ENCODE peak calls at places on chromosomes 5 and 9, in five cellular contexts. D, J, F, N and I are unnamed samples.

GRCh38 chr5:123700624-123701023 is 188.6 kb downstream of the CSNK1G3 start:
- DNase-seq in D (no peak), J (no peak), F (peak), N (peak), I (no peak)

GRCh38 chr5:8363133-8363532 is 494.2 kb downstream of the MTRR start:
- DNase-seq in D (no peak), J (no peak), F (no peak), N (peak), I (no peak)

GRCh38 chr5:65722575-65723424 is 795 bp downstream of the NLN start:
- DNase-seq in D (no peak), J (no peak), F (peak), N (peak), I (no peak)

GRCh38 chr9:121945849-121946248 is 147.3 kb downstream of the TTLL11 start:
- DNase-seq in D (no peak), J (no peak), F (peak), N (no peak), I (no peak)

GRCh38 chr9:81871695-81872094 is 56.5 kb upstream of the SPATA31D4 start:
- DNase-seq in D (no peak), J (no peak), F (peak), N (peak), I (no peak)

GRCh38 chr9:34777667-34778066 is 67.7 kb upstream of the CCL21 start:
- DNase-seq in D (no peak), J (no peak), F (no peak), N (no peak), I (no peak)

GRCh38 chr9:69193685-69194032 is 19.6 kb downstream of the TJP2 start:
- DNase-seq in D (no peak), J (no peak), F (no peak), N (no peak), I (no peak)

GRCh38 chr9:125759812-125760134 is 12.6 kb downstream of the PBX3 start:
- DNase-seq in D (no peak), J (no peak), F (no peak), N (no peak), I (no peak)

GRCh38 chr9:131361202-131361833 is 32.6 kb upstream of the PRRC2B start:
- DNase-seq in D (no peak), J (peak), F (no peak), N (no peak), I (no peak)

GRCh38 chr5:176823076-176823481 is 12.7 kb downstream of the UNC5A start:
- DNase-seq in D (no peak), J (no peak), F (no peak), N (no peak), I (no peak)

GRCh38 chr5:176822041-176822425 is 11.7 kb downstream of the UNC5A start:
- DNase-seq in D (no peak), J (no peak), F (no peak), N (no peak), I (no peak)

GRCh38 chr5:176820937-176821336 is 10.6 kb downstream of the UNC5A start:
- DNase-seq in D (no peak), J (no peak), F (no peak), N (no peak), I (no peak)

GRCh38 chr5:176822426-176823075 is 12.2 kb downstream of the UNC5A start:
- DNase-seq in D (no peak), J (no peak), F (no peak), N (no peak), I (peak)

GRCh38 chr5:176821441-176821840 is 11.1 kb downstream of the UNC5A start:
- DNase-seq in D (no peak), J (no peak), F (no peak), N (no peak), I (no peak)
- H3K4me3 ChIP-seq in D (no peak), J (no peak), F (no peak), N (no peak), I (no peak)

GRCh38 chr5:150301901-150302300 is 804 bp downstream of the ARSI start:
- DNase-seq in D (no peak), J (no peak), F (no peak), N (no peak), I (no peak)

GRCh38 chr5:150298701-150299451 is 3.8 kb downstream of the ARSI start:
- DNase-seq in D (no peak), J (no peak), F (peak), N (peak), I (no peak)

GRCh38 chr5:150301170-150301505 is 1.6 kb downstream of the ARSI start:
- DNase-seq in D (no peak), J (no peak), F (peak), N (no peak), I (no peak)

GRCh38 chr5:150299571-150300327 is 3.0 kb downstream of the ARSI start:
- DNase-seq in D (no peak), J (no peak), F (peak), N (no peak), I (no peak)

GRCh38 chr5:150300496-150301169 is 2.1 kb downstream of the ARSI start:
- DNase-seq in D (no peak), J (no peak), F (no peak), N (no peak), I (no peak)
- H3K4me3 ChIP-seq in D (no peak), J (no peak), F (peak), N (no peak), I (no peak)

GRCh38 chr5:21071986-21072385 is 1084.0 kb upstream of the CDH18 start:
- DNase-seq in D (no peak), J (no peak), F (no peak), N (no peak), I (no peak)
- H3K4me3 ChIP-seq in D (no peak), J (no peak), F (no peak), N (no peak), I (no peak)

GRCh38 chr5:34657550-34657921 is 1.4 kb downstream of the RAI14 start:
- DNase-seq in D (no peak), J (no peak), F (peak), N (no peak), I (peak)

GRCh38 chr5:34656001-34656699 is at the start of gene RAI14:
- DNase-seq in D (peak), J (peak), F (peak), N (peak), I (peak)

GRCh38 chr5:34659168-34659567 is 3.0 kb downstream of the RAI14 start:
- DNase-seq in D (no peak), J (no peak), F (no peak), N (no peak), I (no peak)

GRCh38 chr5:34656700-34657549 is 797 bp downstream of the RAI14 start:
- DNase-seq in D (peak), J (peak), F (no peak), N (no peak), I (no peak)

DNA sequence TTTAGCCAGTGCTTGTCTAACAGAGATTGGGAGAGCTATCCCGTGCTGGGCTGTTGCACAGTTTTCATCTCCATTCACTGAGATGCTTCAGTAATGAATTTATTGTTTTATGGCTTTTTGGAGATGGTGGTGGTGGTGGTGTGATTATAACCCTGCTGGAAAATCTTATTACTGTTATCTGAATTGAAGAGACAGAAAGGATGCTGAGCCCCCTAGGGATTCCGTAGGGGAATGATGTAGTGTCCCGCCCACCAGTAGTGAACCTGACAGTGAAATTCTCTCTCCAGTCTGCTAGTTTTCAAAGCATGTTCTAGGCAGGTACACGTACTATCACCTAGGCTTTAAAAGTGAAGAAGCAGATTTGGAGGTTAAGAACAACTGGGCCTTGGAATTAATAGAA is 1.9 kb downstream of the RAI14 start:
- DNase-seq in D (no peak), J (no peak), F (no peak), N (no peak), I (no peak)
- H3K4me3 ChIP-seq in D (peak), J (peak), F (peak), N (peak), I (peak)